ENCODE peak calls at places on chromosomes 13 and 19, in ten cellular contexts. V, C, Z, B, H, D, T, P, S and Q are unnamed samples.

GRCh38 chr13:105363747-105364177 is 1171.7 kb downstream of the EFNB2 start:
- DNase-seq in V (no peak), C (no peak), Z (no peak), B (no peak), H (no peak), D (no peak), T (no peak), P (no peak), S (no peak), Q (no peak)

GRCh38 chr13:105642511-105642958 is 892.9 kb downstream of the EFNB2 start:
- DNase-seq in V (no peak), C (no peak), Z (no peak), B (no peak), H (no peak), D (no peak), T (peak; percentile 82), P (no peak), S (no peak), Q (peak; percentile 5)

GRCh38 chr13:37753776-37754175 is 115.8 kb downstream of the TRPC4 start:
- DNase-seq in V (no peak), C (no peak), Z (no peak), B (no peak), H (no peak), D (no peak), T (peak; percentile 3), P (no peak), S (no peak), Q (no peak)

GRCh38 chr19:3403489-3404323 is 37.3 kb downstream of the NFIC start:
- DNase-seq in V (peak; percentile 93), C (no peak), Z (peak; percentile 65), B (no peak), H (no peak), D (peak; percentile 95), T (peak; percentile 89), P (peak; percentile 93), S (peak; percentile 89), Q (peak; percentile 86)

GRCh38 chr19:55076321-55076720 is 652 bp downstream of the EPS8L1 start:
- DNase-seq in V (no peak), C (no peak), Z (no peak), B (no peak), H (no peak), D (no peak), T (no peak), P (no peak), S (no peak), Q (no peak)

GRCh38 chr19:52533901-52534300 is 6.4 kb downstream of the ZNF808 start:
- DNase-seq in V (peak; percentile 38), C (no peak), Z (no peak), B (no peak), H (no peak), D (no peak), T (no peak), P (peak; percentile 33), S (no peak), Q (no peak)

GRCh38 chr13:110607675-110608224 is 7.6 kb upstream of the NAXD start:
- DNase-seq in V (no peak), C (no peak), Z (no peak), B (no peak), H (no peak), D (no peak), T (no peak), P (no peak), S (no peak), Q (no peak)

GRCh38 chr19:21607453-21607852 is 102.1 kb downstream of the ZNF429 start:
- DNase-seq in V (no peak), C (no peak), Z (no peak), B (no peak), H (no peak), D (no peak), T (no peak), P (no peak), S (no peak), Q (no peak)

GRCh38 chr19:46678110-46678732 is 17.2 kb upstream of the DACT3 start:
- DNase-seq in V (no peak), C (peak; percentile 51), Z (no peak), B (peak; percentile 81), H (peak; percentile 34), D (peak; percentile 45), T (peak; percentile 22), P (no peak), S (no peak), Q (peak; percentile 36)

GRCh38 chr13:37198629-37199028 is 93.2 kb upstream of the CSNK1A1L start:
- DNase-seq in V (no peak), C (no peak), Z (no peak), B (no peak), H (no peak), D (no peak), T (no peak), P (no peak), S (no peak), Q (no peak)

GRCh38 chr13:79440958-79441553 is 35.0 kb upstream of the RBM26 start:
- DNase-seq in V (no peak), C (no peak), Z (no peak), B (no peak), H (no peak), D (no peak), T (no peak), P (no peak), S (no peak), Q (no peak)

GRCh38 chr19:18208098-18208951 is 4.5 kb upstream of the RAB3A start:
- DNase-seq in V (peak; percentile 69), C (no peak), Z (no peak), B (peak; percentile 85), H (no peak), D (peak; percentile 72), T (no peak), P (peak; percentile 44), S (no peak), Q (peak; percentile 90)

GRCh38 chr19:461664-462551 is 1.1 kb upstream of the SHC2 start:
- DNase-seq in V (peak; percentile 53), C (no peak), Z (no peak), B (no peak), H (no peak), D (no peak), T (no peak), P (peak; percentile 33), S (no peak), Q (no peak)

GRCh38 chr19:18093439-18094161 is 4.0 kb upstream of the MAST3 start:
- DNase-seq in V (no peak), C (no peak), Z (no peak), B (no peak), H (no peak), D (peak; percentile 54), T (peak; percentile 53), P (no peak), S (no peak), Q (peak; percentile 60)

GRCh38 chr19:45978156-45978555 is 4.5 kb upstream of the NOVA2 start:
- DNase-seq in V (no peak), C (no peak), Z (no peak), B (no peak), H (no peak), D (no peak), T (no peak), P (no peak), S (no peak), Q (no peak)

GRCh38 chr19:1859319-1859718 is 4.1 kb downstream of the KLF16 start:
- DNase-seq in V (no peak), C (no peak), Z (no peak), B (no peak), H (no peak), D (no peak), T (no peak), P (no peak), S (no peak), Q (no peak)

GRCh38 chr13:51361111-51361510 is 21.6 kb downstream of the SERPINE3 start:
- DNase-seq in V (no peak), C (no peak), Z (no peak), B (no peak), H (no peak), D (no peak), T (no peak), P (no peak), S (no peak), Q (no peak)

GRCh38 chr19:1858412-1859081 is 4.8 kb downstream of the KLF16 start:
- DNase-seq in V (no peak), C (no peak), Z (no peak), B (no peak), H (no peak), D (no peak), T (no peak), P (no peak), S (no peak), Q (no peak)

GRCh38 chr13:42836930-42837329 is 55.5 kb downstream of the FAM216B start:
- DNase-seq in V (no peak), C (no peak), Z (no peak), B (no peak), H (no peak), D (peak; percentile 41), T (no peak), P (no peak), S (no peak), Q (peak; percentile 23)

GRCh38 chr13:101919541-101920306 is 467.2 kb downstream of the ITGBL1 start:
- DNase-seq in V (peak; percentile 53), C (no peak), Z (no peak), B (no peak), H (no peak), D (peak; percentile 48), T (peak; percentile 23), P (peak; percentile 27), S (no peak), Q (peak; percentile 35)

GRCh38 chr13:101267656-101268055 is 148.7 kb downstream of the NALCN start:
- DNase-seq in V (no peak), C (no peak), Z (no peak), B (no peak), H (no peak), D (peak; percentile 77), T (peak; percentile 99), P (no peak), S (no peak), Q (peak; percentile 78)

GRCh38 chr13:109836629-109837607 is 50.5 kb upstream of the IRS2 start:
- DNase-seq in V (no peak), C (no peak), Z (no peak), B (no peak), H (no peak), D (no peak), T (no peak), P (no peak), S (no peak), Q (no peak)

GRCh38 chr19:13796301-13797057 is 1.2 kb downstream of the ZSWIM4 start:
- DNase-seq in V (peak; percentile 79), C (no peak), Z (no peak), B (no peak), H (no peak), D (peak; percentile 91), T (peak; percentile 99), P (peak; percentile 76), S (peak; percentile 74), Q (peak; percentile 99)

GRCh38 chr13:113273856-113274590 is 23.0 kb upstream of the LAMP1 start:
- DNase-seq in V (no peak), C (no peak), Z (no peak), B (no peak), H (no peak), D (peak; percentile 50), T (peak; percentile 59), P (no peak), S (no peak), Q (no peak)

GRCh38 chr19:1513492-1514294 is 874 bp upstream of the ADAMTSL5 start:
- DNase-seq in V (peak; percentile 74), C (no peak), Z (no peak), B (peak; percentile 91), H (peak; percentile 44), D (peak; percentile 94), T (peak; percentile 63), P (peak; percentile 42), S (no peak), Q (peak; percentile 55)